ENCODE peak calls at places on chromosome 21, in seven cellular contexts. Q is AG10803; D is 8988T; V is pons; R is non-pigmented ciliary epithelial cell; Y is stimulated activated CD4-positive, alpha-beta T cell treated with anti-CD3 and anti-CD28 coated beads, Interleukin-12 subunit alpha, Interleukin-12 subunit beta, amount 100 ng/mL, for 48 hours; J is T47D. H is an unnamed sample.

GRCh38 chr21:17257784-17258183 is 255.1 kb upstream of the CXADR start:
- DNase-seq in Q (no peak), Y (no peak), R (peak), D (no peak), J (no peak), V (no peak), H (no peak)

GRCh38 chr21:19122371-19122770 is 718.8 kb upstream of the TMPRSS15 start:
- DNase-seq in V (peak), J (no peak), R (no peak), D (no peak), Y (no peak), Q (no peak), H (no peak)

GRCh38 chr21:44766818-44767354 is 34.7 kb downstream of the UBE2G2 start:
- DNase-seq in R (no peak), Q (no peak), D (no peak), J (no peak), Y (no peak), V (no peak), H (no peak)

GRCh38 chr21:31098576-31099005 is 60.3 kb upstream of the KRTAP19-8 start:
- DNase-seq in Q (peak), J (peak), D (peak), Y (peak), V (peak), R (no peak), H (peak)

GRCh38 chr21:17793271-17793670 is 25.9 kb downstream of the C21orf91 start:
- DNase-seq in R (no peak), V (no peak), J (no peak), D (no peak), Q (no peak), Y (no peak), H (no peak)

GRCh38 chr21:38455403-38455802 is 42.9 kb downstream of the ERG start:
- DNase-seq in J (no peak), R (no peak), D (no peak), Q (peak), V (no peak), Y (no peak), H (no peak)

GRCh38 chr21:43918385-43918947 is 53.4 kb downstream of the AGPAT3 start:
- DNase-seq in D (no peak), Y (no peak), Q (no peak), V (no peak), R (no peak), J (no peak), H (no peak)

GRCh38 chr21:38958940-38959685 is 153.4 kb downstream of the ETS2 start:
- DNase-seq in R (no peak), Y (no peak), J (no peak), V (peak), Q (peak), D (no peak), H (no peak)

GRCh38 chr21:42734323-42734971 is 81.0 kb downstream of the PDE9A start:
- DNase-seq in Q (no peak), Y (no peak), V (no peak), R (no peak), D (no peak), J (no peak), H (no peak)

GRCh38 chr21:15826147-15826780 is 96.5 kb downstream of the USP25 start:
- DNase-seq in R (no peak), Q (peak), V (peak), J (peak), Y (no peak), D (peak), H (peak)

GRCh38 chr21:35971824-35972223 is 88.5 kb downstream of the SETD4 start:
- DNase-seq in V (no peak), D (no peak), Q (no peak), J (no peak), Y (no peak), R (no peak), H (no peak)

GRCh38 chr21:26743524-26743923 is 101.7 kb downstream of the ADAMTS1 start:
- DNase-seq in V (peak), J (no peak), D (no peak), Y (no peak), R (no peak), Q (no peak), H (no peak)

GRCh38 chr21:38413958-38414506 is 84.2 kb downstream of the ERG start:
- DNase-seq in D (no peak), Q (peak), J (no peak), Y (no peak), R (no peak), V (no peak), H (no peak)